ENCODE peak calls at places on chromosomes 6 and 20, in four cellular contexts. T, X, O and N are unnamed samples.
A peak's percentile ranks its signal among the peaks of the same experiment; 100 is the strongest.

GRCh38 chr6:89940225-89941027 is 46.2 kb downstream of the GJA10 start:
- DNase-seq in T (peak; percentile 68), X (peak; percentile 83), O (peak; percentile 54), N (peak; percentile 67)

GRCh38 chr6:54112171-54112650 is 968 bp downstream of the MLIP start:
- DNase-seq in T (no peak), X (no peak), O (no peak), N (no peak)

GRCh38 chr6:139392834-139393233 is 18.4 kb upstream of the CITED2 start:
- DNase-seq in T (no peak), X (no peak), O (no peak), N (no peak)

GRCh38 chr20:38863024-38863851 is 57.7 kb downstream of the PPP1R16B start:
- DNase-seq in T (no peak), X (no peak), O (peak; percentile 26), N (no peak)

GRCh38 chr20:24934716-24935115 is 14.4 kb upstream of the CST7 start:
- DNase-seq in T (no peak), X (no peak), O (no peak), N (no peak)

GRCh38 chr6:145453376-145453775 is 281.9 kb downstream of the EPM2A start:
- DNase-seq in T (peak; percentile 12), X (peak; percentile 9), O (no peak), N (no peak)

GRCh38 chr20:4961746-4962145 is 39.6 kb downstream of the SLC23A2 start:
- DNase-seq in T (no peak), X (no peak), O (no peak), N (no peak)

GRCh38 chr6:145731432-145731831 is 3.9 kb downstream of the EPM2A start:
- DNase-seq in T (no peak), X (no peak), O (no peak), N (no peak)

GRCh38 chr20:63973636-63974401 is 4.1 kb upstream of the ZNF512B start:
- DNase-seq in T (peak; percentile 62), X (peak; percentile 95), O (peak; percentile 82), N (no peak)

GRCh38 chr6:138752017-138752416 is 21.6 kb upstream of the CCDC28A start:
- DNase-seq in T (no peak), X (no peak), O (no peak), N (no peak)

GRCh38 chr6:151284012-151284411 is 44.2 kb downstream of the AKAP12 start:
- DNase-seq in T (no peak), X (no peak), O (no peak), N (no peak)

GRCh38 chr20:51382111-51382985 is 160.2 kb downstream of the NFATC2 start:
- DNase-seq in T (no peak), X (no peak), O (no peak), N (no peak)

GRCh38 chr20:41261260-41261659 is 56.3 kb downstream of the ZHX3 start:
- DNase-seq in T (no peak), X (no peak), O (no peak), N (no peak)

GRCh38 chr6:79261666-79262065 is 27.2 kb upstream of the HMGN3 start:
- DNase-seq in T (no peak), X (no peak), O (no peak), N (no peak)

GRCh38 chr6:151060096-151060741 is 179.5 kb upstream of the AKAP12 start:
- DNase-seq in T (peak; percentile 98), X (no peak), O (no peak), N (peak; percentile 98)

GRCh38 chr20:1376453-1377270 is 16.2 kb downstream of the FKBP1A start:
- DNase-seq in T (no peak), X (no peak), O (no peak), N (no peak)

GRCh38 chr6:36610041-36610440 is 15.9 kb downstream of the SRSF3 start:
- DNase-seq in T (no peak), X (no peak), O (no peak), N (no peak)

GRCh38 chr6:108897371-108897770 is 49.1 kb downstream of the ARMC2 start:
- DNase-seq in T (peak; percentile 13), X (no peak), O (no peak), N (no peak)

GRCh38 chr20:8671366-8671943 is 397.4 kb upstream of the PLCB4 start:
- DNase-seq in T (no peak), X (no peak), O (no peak), N (no peak)

GRCh38 chr20:10109621-10110020 is 74.8 kb downstream of the ANKEF1 start:
- DNase-seq in T (no peak), X (no peak), O (no peak), N (no peak)

GRCh38 chr6:36911946-36912555 is 26.3 kb downstream of the C6orf89 start:
- DNase-seq in T (no peak), X (no peak), O (no peak), N (no peak)

GRCh38 chr6:16800942-16801341 is 39.7 kb upstream of the ATXN1 start:
- DNase-seq in T (no peak), X (no peak), O (no peak), N (no peak)

GRCh38 chr6:133241088-133241900 is at the start of gene EYA4:
- DNase-seq in T (no peak), X (peak; percentile 51), O (no peak), N (no peak)

GRCh38 chr20:48631114-48632016 is 196.4 kb downstream of the PREX1 start:
- DNase-seq in T (no peak), X (peak; percentile 65), O (no peak), N (no peak)

GRCh38 chr20:10239954-10240353 is 21.3 kb downstream of the SNAP25 start:
- DNase-seq in T (no peak), X (no peak), O (no peak), N (no peak)

GRCh38 chr6:109105681-109106080 is 10.4 kb downstream of the CEP57L1 start:
- DNase-seq in T (no peak), X (no peak), O (no peak), N (no peak)

GRCh38 chr6:148874698-148875293 is 128.0 kb downstream of the UST start:
- DNase-seq in T (no peak), X (no peak), O (no peak), N (no peak)

GRCh38 chr6:4180653-4181255 is 45.4 kb upstream of the ECI2 start:
- DNase-seq in T (peak; percentile 67), X (peak; percentile 30), O (peak; percentile 64), N (no peak)

GRCh38 chr20:2449386-2449785 is 21.2 kb downstream of the SNRPB start:
- DNase-seq in T (no peak), X (no peak), O (no peak), N (no peak)

GRCh38 chr6:119308048-119308570 is 41.5 kb downstream of the MAN1A1 start:
- DNase-seq in T (peak; percentile 51), X (no peak), O (no peak), N (peak; percentile 17)

GRCh38 chr6:35731414-35731735 is 5.5 kb upstream of the ARMC12 start:
- DNase-seq in T (no peak), X (peak; percentile 95), O (peak; percentile 92), N (no peak)

DNA sequence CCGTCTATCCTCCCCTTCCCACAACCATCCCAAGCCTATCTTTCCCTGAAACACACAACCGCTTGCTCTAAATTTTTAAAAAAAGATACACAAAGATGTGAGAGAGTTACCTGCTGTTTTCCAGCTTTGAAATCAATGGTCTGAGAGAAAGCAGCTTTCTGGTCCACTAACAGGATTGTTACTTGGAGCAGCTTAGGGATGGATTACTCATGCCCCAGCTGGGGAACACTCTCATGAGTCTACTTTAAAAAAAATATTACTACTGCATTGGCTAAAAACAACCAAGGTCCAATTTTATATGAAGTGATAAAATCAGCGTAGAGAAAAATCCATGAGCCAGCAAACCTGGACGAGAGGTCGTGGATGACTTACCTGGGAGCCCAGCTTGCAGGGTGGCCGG is 29.6 kb upstream of the FOXC1 start:
- DNase-seq in T (no peak), X (no peak), O (no peak), N (no peak)
- TF ChIP-seq SIN3A in T (no peak), X (no peak), O (no peak), N (no peak)

DNA sequence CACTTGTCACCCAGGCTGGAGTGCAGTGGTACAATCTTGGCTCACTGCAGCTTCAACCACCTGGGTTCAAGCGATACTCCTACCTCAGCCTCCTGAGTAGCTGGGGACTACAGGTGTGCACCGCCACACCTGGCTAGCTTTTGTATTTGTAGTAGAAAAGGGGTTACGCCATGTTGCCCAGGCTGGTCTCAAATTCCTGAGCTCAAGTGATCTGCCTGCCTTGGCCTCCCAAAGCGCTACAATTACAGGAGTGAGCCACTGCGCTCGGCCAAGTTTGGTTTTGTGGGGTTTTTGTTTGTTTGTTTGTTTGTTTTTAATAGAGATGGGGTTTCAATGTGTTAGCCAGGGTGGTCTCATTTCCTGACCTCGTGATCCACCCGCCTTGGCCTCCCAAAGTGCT is 12.3 kb downstream of the LOC128125822 start:
- DNase-seq in T (no peak), X (no peak), O (no peak), N (no peak)
- TF ChIP-seq POLR2AphosphoS5 in T (peak; percentile 16), X (no peak), O (no peak), N (peak; percentile 19)

GRCh38 chr20:47281376-47281775 is 75.1 kb downstream of the ZMYND8 start:
- DNase-seq in T (no peak), X (no peak), O (no peak), N (no peak)

GRCh38 chr20:47280668-47281067 is 75.8 kb downstream of the ZMYND8 start:
- DNase-seq in T (no peak), X (no peak), O (no peak), N (no peak)

GRCh38 chr20:47278907-47279348 is 77.6 kb downstream of the ZMYND8 start:
- DNase-seq in T (peak; percentile 68), X (no peak), O (peak; percentile 57), N (no peak)

GRCh38 chr20:47282864-47283263 is 73.6 kb downstream of the ZMYND8 start:
- DNase-seq in T (no peak), X (no peak), O (no peak), N (no peak)

GRCh38 chr20:47280228-47280627 is 76.3 kb downstream of the ZMYND8 start:
- DNase-seq in T (no peak), X (no peak), O (no peak), N (no peak)
- H3K36me3 ChIP-seq in T (peaks cover 35% of the 10 kb centered on the region), X (peaks cover 72% of the 10 kb centered on the region), O (peaks cover 99% of the 10 kb centered on the region), N (no peaks in the 10 kb centered on the region)

GRCh38 chr6:98808522-98809210 is 25.7 kb upstream of the POU3F2 start:
- DNase-seq in T (no peak), X (no peak), O (no peak), N (no peak)
- TF ChIP-seq SIN3A in T (no peak), X (no peak), O (no peak), N (no peak)